ENCODE peak calls at places on chromosomes 4 and X, in ten cellular contexts. One of them, this sample, is unnamed.

GRCh38 chrX:129791336-129791735 is 11.6 kb downstream of the SASH3 start:
- DNase-seq in GM23248: no peak
- DNase-seq in brain pericyte: no peak
- DNase-seq in psoas muscle: no peak
- DNase-seq in activated T-helper 1 cell treated with anti-CD3 and anti-CD28 coated beads, Interleukin-2, amount 50 U/mL, for 16 hours: no peak
- DNase-seq in AG08396: no peak
- DNase-seq in T follicular helper cell: no peak
- DNase-seq in heart left ventricle: no peak
- DNase-seq in NCI-H2171 treated with DMSO at 0.1 percent for 48 hours: no peak
- DNase-seq in NCI-H2029: no peak
- DNase-seq in this sample: no peak

GRCh38 chr4:185936650-185937376 is 124.8 kb upstream of the SORBS2 start:
- DNase-seq in GM23248: no peak
- DNase-seq in brain pericyte: no peak
- DNase-seq in psoas muscle: no peak
- DNase-seq in activated T-helper 1 cell treated with anti-CD3 and anti-CD28 coated beads, Interleukin-2, amount 50 U/mL, for 16 hours: no peak
- DNase-seq in AG08396: no peak
- DNase-seq in T follicular helper cell: no peak
- DNase-seq in heart left ventricle: no peak
- DNase-seq in NCI-H2171 treated with DMSO at 0.1 percent for 48 hours: no peak
- DNase-seq in NCI-H2029: no peak
- DNase-seq in this sample: no peak

GRCh38 chr4:172042714-172043114 is 229.5 kb downstream of the GALNTL6 start:
- DNase-seq in GM23248: no peak
- DNase-seq in brain pericyte: no peak
- DNase-seq in psoas muscle: no peak
- DNase-seq in activated T-helper 1 cell treated with anti-CD3 and anti-CD28 coated beads, Interleukin-2, amount 50 U/mL, for 16 hours: no peak
- DNase-seq in AG08396: no peak
- DNase-seq in T follicular helper cell: no peak
- DNase-seq in heart left ventricle: no peak
- DNase-seq in NCI-H2171 treated with DMSO at 0.1 percent for 48 hours: peak
- DNase-seq in NCI-H2029: peak
- DNase-seq in this sample: peak

GRCh38 chr4:3112979-3113469 is 38.5 kb downstream of the HTT start:
- DNase-seq in GM23248: peak
- DNase-seq in brain pericyte: no peak
- DNase-seq in psoas muscle: no peak
- DNase-seq in activated T-helper 1 cell treated with anti-CD3 and anti-CD28 coated beads, Interleukin-2, amount 50 U/mL, for 16 hours: no peak
- DNase-seq in AG08396: no peak
- DNase-seq in T follicular helper cell: no peak
- DNase-seq in heart left ventricle: no peak
- DNase-seq in NCI-H2171 treated with DMSO at 0.1 percent for 48 hours: no peak
- DNase-seq in NCI-H2029: no peak
- DNase-seq in this sample: no peak

GRCh38 chr4:17030543-17030942 is 132.1 kb upstream of the LDB2 start:
- DNase-seq in GM23248: peak
- DNase-seq in brain pericyte: peak
- DNase-seq in psoas muscle: no peak
- DNase-seq in activated T-helper 1 cell treated with anti-CD3 and anti-CD28 coated beads, Interleukin-2, amount 50 U/mL, for 16 hours: no peak
- DNase-seq in AG08396: peak
- DNase-seq in T follicular helper cell: no peak
- DNase-seq in heart left ventricle: no peak
- DNase-seq in NCI-H2171 treated with DMSO at 0.1 percent for 48 hours: no peak
- DNase-seq in NCI-H2029: no peak
- DNase-seq in this sample: no peak

GRCh38 chrX:151081016-151081415 is 95.4 kb upstream of the GPR50 start:
- DNase-seq in GM23248: no peak
- DNase-seq in brain pericyte: no peak
- DNase-seq in psoas muscle: no peak
- DNase-seq in activated T-helper 1 cell treated with anti-CD3 and anti-CD28 coated beads, Interleukin-2, amount 50 U/mL, for 16 hours: no peak
- DNase-seq in AG08396: no peak
- DNase-seq in T follicular helper cell: no peak
- DNase-seq in heart left ventricle: no peak
- DNase-seq in NCI-H2171 treated with DMSO at 0.1 percent for 48 hours: no peak
- DNase-seq in NCI-H2029: no peak
- DNase-seq in this sample: no peak

GRCh38 chrX:11269996-11270395 is 23.2 kb upstream of the AMELX start:
- DNase-seq in GM23248: no peak
- DNase-seq in brain pericyte: no peak
- DNase-seq in psoas muscle: no peak
- DNase-seq in activated T-helper 1 cell treated with anti-CD3 and anti-CD28 coated beads, Interleukin-2, amount 50 U/mL, for 16 hours: no peak
- DNase-seq in AG08396: no peak
- DNase-seq in T follicular helper cell: no peak
- DNase-seq in heart left ventricle: no peak
- DNase-seq in NCI-H2171 treated with DMSO at 0.1 percent for 48 hours: no peak
- DNase-seq in NCI-H2029: no peak
- DNase-seq in this sample: peak

GRCh38 chrX:20829665-20830481 is 544.3 kb upstream of the CNKSR2 start:
- DNase-seq in GM23248: peak
- DNase-seq in brain pericyte: no peak
- DNase-seq in psoas muscle: no peak
- DNase-seq in activated T-helper 1 cell treated with anti-CD3 and anti-CD28 coated beads, Interleukin-2, amount 50 U/mL, for 16 hours: no peak
- DNase-seq in AG08396: no peak
- DNase-seq in T follicular helper cell: no peak
- DNase-seq in heart left ventricle: no peak
- DNase-seq in NCI-H2171 treated with DMSO at 0.1 percent for 48 hours: no peak
- DNase-seq in NCI-H2029: no peak
- DNase-seq in this sample: no peak

GRCh38 chrX:31333181-31333831 is 261.5 kb upstream of the FTHL17 start:
- DNase-seq in GM23248: peak
- DNase-seq in brain pericyte: no peak
- DNase-seq in psoas muscle: no peak
- DNase-seq in activated T-helper 1 cell treated with anti-CD3 and anti-CD28 coated beads, Interleukin-2, amount 50 U/mL, for 16 hours: no peak
- DNase-seq in AG08396: peak
- DNase-seq in T follicular helper cell: no peak
- DNase-seq in heart left ventricle: no peak
- DNase-seq in NCI-H2171 treated with DMSO at 0.1 percent for 48 hours: no peak
- DNase-seq in NCI-H2029: no peak
- DNase-seq in this sample: no peak

GRCh38 chrX:44314259-44314734 is 29.2 kb downstream of the EFHC2 start:
- DNase-seq in GM23248: peak
- DNase-seq in brain pericyte: no peak
- DNase-seq in psoas muscle: no peak
- DNase-seq in activated T-helper 1 cell treated with anti-CD3 and anti-CD28 coated beads, Interleukin-2, amount 50 U/mL, for 16 hours: no peak
- DNase-seq in AG08396: peak
- DNase-seq in T follicular helper cell: no peak
- DNase-seq in heart left ventricle: peak
- DNase-seq in NCI-H2171 treated with DMSO at 0.1 percent for 48 hours: no peak
- DNase-seq in NCI-H2029: no peak
- DNase-seq in this sample: peak

GRCh38 chr4:67608047-67608446 is 49.5 kb downstream of the STAP1 start:
- DNase-seq in GM23248: peak
- DNase-seq in brain pericyte: no peak
- DNase-seq in psoas muscle: no peak
- DNase-seq in activated T-helper 1 cell treated with anti-CD3 and anti-CD28 coated beads, Interleukin-2, amount 50 U/mL, for 16 hours: no peak
- DNase-seq in AG08396: no peak
- DNase-seq in T follicular helper cell: no peak
- DNase-seq in heart left ventricle: no peak
- DNase-seq in NCI-H2171 treated with DMSO at 0.1 percent for 48 hours: no peak
- DNase-seq in NCI-H2029: no peak
- DNase-seq in this sample: no peak

GRCh38 chr4:81470456-81471327 is 1.0 kb downstream of the RASGEF1B start:
- DNase-seq in GM23248: peak
- DNase-seq in brain pericyte: no peak
- DNase-seq in psoas muscle: no peak
- DNase-seq in activated T-helper 1 cell treated with anti-CD3 and anti-CD28 coated beads, Interleukin-2, amount 50 U/mL, for 16 hours: no peak
- DNase-seq in AG08396: peak
- DNase-seq in T follicular helper cell: peak
- DNase-seq in heart left ventricle: peak
- DNase-seq in NCI-H2171 treated with DMSO at 0.1 percent for 48 hours: peak
- DNase-seq in NCI-H2029: peak
- DNase-seq in this sample: peak

GRCh38 chr4:150578745-150579470 is 3.0 kb upstream of the MAB21L2 start:
- DNase-seq in GM23248: peak
- DNase-seq in brain pericyte: no peak
- DNase-seq in psoas muscle: no peak
- DNase-seq in activated T-helper 1 cell treated with anti-CD3 and anti-CD28 coated beads, Interleukin-2, amount 50 U/mL, for 16 hours: no peak
- DNase-seq in AG08396: no peak
- DNase-seq in T follicular helper cell: no peak
- DNase-seq in heart left ventricle: no peak
- DNase-seq in NCI-H2171 treated with DMSO at 0.1 percent for 48 hours: no peak
- DNase-seq in NCI-H2029: peak
- DNase-seq in this sample: no peak

GRCh38 chr4:152795891-152796290 is 16.1 kb downstream of the ARFIP1 start:
- DNase-seq in GM23248: no peak
- DNase-seq in brain pericyte: no peak
- DNase-seq in psoas muscle: no peak
- DNase-seq in activated T-helper 1 cell treated with anti-CD3 and anti-CD28 coated beads, Interleukin-2, amount 50 U/mL, for 16 hours: no peak
- DNase-seq in AG08396: no peak
- DNase-seq in T follicular helper cell: no peak
- DNase-seq in heart left ventricle: no peak
- DNase-seq in NCI-H2171 treated with DMSO at 0.1 percent for 48 hours: no peak
- DNase-seq in NCI-H2029: no peak
- DNase-seq in this sample: no peak

GRCh38 chr4:41619161-41619560 is 81.2 kb downstream of the LIMCH1 start:
- DNase-seq in GM23248: no peak
- DNase-seq in brain pericyte: no peak
- DNase-seq in psoas muscle: no peak
- DNase-seq in activated T-helper 1 cell treated with anti-CD3 and anti-CD28 coated beads, Interleukin-2, amount 50 U/mL, for 16 hours: no peak
- DNase-seq in AG08396: no peak
- DNase-seq in T follicular helper cell: no peak
- DNase-seq in heart left ventricle: no peak
- DNase-seq in NCI-H2171 treated with DMSO at 0.1 percent for 48 hours: no peak
- DNase-seq in NCI-H2029: no peak
- DNase-seq in this sample: peak

This sample was measured in NCI-H69.